ENCODE peak calls at places on chromosomes 12 and 14, in ten cellular contexts. H, R, B, X, J, T, G, N, W and L are unnamed samples.

GRCh38 chr12:119649202-119649808 is 18.6 kb upstream of the PRKAB1 start:
- DNase-seq in R (peak), W (no peak), B (no peak), X (no peak), G (no peak), H (peak), N (peak), T (peak), J (no peak), L (no peak)

GRCh38 chr14:70905316-70905715 is 1.9 kb upstream of the PCNX1 start:
- DNase-seq in B (peak), H (peak), R (no peak), X (no peak), J (no peak), W (peak), T (no peak), G (no peak), N (peak), L (no peak)

GRCh38 chr12:127599441-127599840 is 667.5 kb upstream of the TMEM132C start:
- DNase-seq in W (no peak), H (no peak), X (no peak), G (no peak), B (no peak), R (no peak), N (no peak), J (no peak), T (no peak), L (no peak)

GRCh38 chr14:24231263-24232120 is 675 bp downstream of the NEDD8 start:
- DNase-seq in X (no peak), B (no peak), R (no peak), J (no peak), H (no peak), N (peak), W (no peak), T (peak), G (peak), L (no peak)

GRCh38 chr14:71175491-71175890 is 268.2 kb downstream of the PCNX1 start:
- DNase-seq in J (no peak), B (no peak), R (no peak), T (peak), W (peak), G (no peak), X (no peak), H (no peak), N (no peak), L (no peak)

GRCh38 chr14:102944448-102945330 is 22.2 kb downstream of the AMN start:
- DNase-seq in J (no peak), X (no peak), T (no peak), R (no peak), H (no peak), N (no peak), B (no peak), G (no peak), W (no peak), L (no peak)

GRCh38 chr12:113808095-113808951 is 157.8 kb downstream of the RBM19 start:
- DNase-seq in X (no peak), N (no peak), T (no peak), J (no peak), B (no peak), H (no peak), W (no peak), R (no peak), G (no peak), L (no peak)

GRCh38 chr12:49059385-49060232 is 985 bp downstream of the KMT2D start:
- DNase-seq in X (no peak), H (peak), R (peak), J (no peak), W (no peak), G (no peak), N (peak), T (peak), B (no peak), L (peak)

GRCh38 chr12:9211687-9212086 is 3.5 kb upstream of the PZP start:
- DNase-seq in H (no peak), G (no peak), J (no peak), R (no peak), B (no peak), X (no peak), N (no peak), T (no peak), W (no peak), L (no peak)